ENCODE peak calls at places on chromosomes 16 and 17, in six cellular contexts. B is OCI-LY7, N is AG04450, K is pancreas, G is A549, T is body of pancreas. H is an unnamed sample.

GRCh38 chr17:15966183-15966878 is 21.4 kb downstream of the ADORA2B start:
- DNase-seq in B (no peak), G (no peak), N (no peak), T (peak), K (no peak), H (peak)

GRCh38 chr17:80168371-80168770 is 1.5 kb upstream of the CARD14 start:
- DNase-seq in G (no peak), K (no peak), B (no peak), N (no peak), T (no peak), H (no peak)

GRCh38 chr17:38604479-38605229 is 1.1 kb downstream of the SRCIN1 start:
- DNase-seq in G (peak), T (no peak), K (peak), N (no peak), B (peak), H (no peak)

GRCh38 chr17:80830020-80830780 is 161.4 kb upstream of the CHMP6 start:
- DNase-seq in G (no peak), T (no peak), B (no peak), K (no peak), N (no peak), H (no peak)

GRCh38 chr17:36495076-36495578 is 8.6 kb downstream of the ZNHIT3 start:
- DNase-seq in K (no peak), G (no peak), B (no peak), T (no peak), N (no peak), H (no peak)

GRCh38 chr17:77829871-77830799 is 128.4 kb upstream of the TNRC6C start:
- DNase-seq in K (no peak), B (no peak), T (peak), G (no peak), N (peak), H (no peak)

GRCh38 chr16:20918486-20919239 is 18.1 kb downstream of the LYRM1 start:
- DNase-seq in T (peak), G (no peak), K (no peak), N (no peak), B (no peak), H (peak)

GRCh38 chr17:4788159-4788806 is 481 bp upstream of the GLTPD2 start:
- DNase-seq in G (no peak), K (peak), T (no peak), N (no peak), B (no peak), H (no peak)

GRCh38 chr16:85645021-85645589 is 32.0 kb downstream of the GSE1 start:
- DNase-seq in G (no peak), B (no peak), K (no peak), T (no peak), N (no peak), H (peak)

GRCh38 chr17:37301288-37301687 is 74.5 kb upstream of the C17orf78 start:
- DNase-seq in K (no peak), G (peak), B (no peak), N (no peak), T (peak), H (peak)

GRCh38 chr16:55502801-55503366 is 6.0 kb upstream of the LPCAT2 start:
- DNase-seq in K (peak), T (peak), B (no peak), N (peak), G (peak), H (no peak)

GRCh38 chr17:79612468-79613194 is 1.8 kb upstream of the RBFOX3 start:
- DNase-seq in T (peak), G (peak), N (no peak), K (peak), B (peak), H (no peak)

GRCh38 chr17:39648876-39649430 is 12.0 kb downstream of the STARD3 start:
- DNase-seq in T (no peak), G (no peak), N (peak), K (no peak), B (no peak), H (no peak)

GRCh38 chr17:8766731-8767130 is 8.4 kb upstream of the SPDYE4 start:
- DNase-seq in K (no peak), N (no peak), G (no peak), B (no peak), T (no peak), H (peak)

GRCh38 chr17:63082273-63082861 is 116.3 kb downstream of the TANC2 start:
- DNase-seq in G (peak), K (no peak), B (no peak), T (no peak), N (peak), H (peak)

GRCh38 chr16:56463153-56463552 is 11.8 kb downstream of the OGFOD1 start:
- DNase-seq in G (no peak), T (no peak), K (no peak), N (no peak), B (no peak), H (no peak)

GRCh38 chr17:38881600-38882191 is 11.8 kb downstream of the LASP1 start:
- DNase-seq in N (no peak), B (peak), K (peak), T (peak), G (peak), H (no peak)

GRCh38 chr17:56929362-56929969 is 15.6 kb upstream of the TRIM25 start:
- DNase-seq in B (peak), T (no peak), K (no peak), G (peak), N (no peak), H (no peak)

GRCh38 chr16:49510141-49510540 is 136.5 kb downstream of the C16orf78 start:
- DNase-seq in B (no peak), G (no peak), N (no peak), T (no peak), K (no peak), H (no peak)

GRCh38 chr16:5041604-5042133 is 7.9 kb upstream of the NAGPA start:
- DNase-seq in N (no peak), G (no peak), T (no peak), B (no peak), K (peak), H (peak)

GRCh38 chr16:13379266-13379665 is 477.9 kb downstream of the SHISA9 start:
- DNase-seq in B (no peak), N (no peak), T (no peak), G (no peak), K (no peak), H (no peak)

GRCh38 chr16:87002717-87003413 is 314.3 kb downstream of the C16orf95 start:
- DNase-seq in G (no peak), K (no peak), T (no peak), B (no peak), N (no peak), H (no peak)

GRCh38 chr17:50785942-50786570 is 18.7 kb upstream of the ANKRD40CL start:
- DNase-seq in G (no peak), B (no peak), K (no peak), T (peak), N (peak), H (peak)

GRCh38 chr17:78939615-78940014 is 14.4 kb upstream of the TIMP2 start:
- DNase-seq in T (no peak), N (no peak), G (no peak), K (no peak), B (no peak), H (no peak)

GRCh38 chr17:59160203-59161025 is 4.9 kb downstream of the PRR11 start:
- DNase-seq in G (no peak), N (no peak), B (no peak), T (no peak), K (no peak), H (no peak)

GRCh38 chr16:86542756-86543750 is 12.0 kb downstream of the MTHFSD start:
- DNase-seq in G (no peak), K (no peak), T (no peak), N (no peak), B (no peak), H (no peak)

GRCh38 chr17:60678118-60678444 is 430 bp downstream of the BCAS3 start:
- DNase-seq in N (no peak), B (no peak), K (no peak), T (no peak), G (no peak), H (no peak)

GRCh38 chr17:1110844-1111598 is 68.8 kb downstream of the ABR start:
- DNase-seq in B (no peak), G (peak), K (peak), T (peak), N (peak), H (peak)

GRCh38 chr16:2663553-2664521 is 18.5 kb upstream of the KCTD5 start:
- DNase-seq in B (no peak), N (no peak), T (no peak), K (no peak), G (no peak), H (peak)

GRCh38 chr16:51880776-51881175 is 666.2 kb downstream of the TOX3 start:
- DNase-seq in B (no peak), T (no peak), K (no peak), N (peak), G (peak), H (peak)

DNA sequence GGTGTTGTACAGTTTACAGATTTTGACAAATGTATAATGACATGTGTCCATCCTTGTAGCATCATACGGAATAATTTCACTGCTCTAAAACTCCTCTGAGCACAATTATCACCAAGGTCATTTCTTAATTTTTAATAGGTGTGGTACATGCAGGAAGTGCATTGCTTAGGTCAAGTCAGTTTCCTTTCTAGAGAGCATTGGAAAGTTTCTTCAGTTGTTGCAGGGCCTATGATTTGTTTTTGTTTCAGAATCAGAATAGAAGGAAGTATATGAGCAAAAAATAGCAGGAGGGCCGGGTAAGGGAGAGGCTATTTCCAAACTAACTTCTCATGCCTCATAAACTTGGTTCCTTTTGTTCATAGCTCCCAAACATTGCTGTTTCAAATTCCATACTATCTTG is 24.0 kb upstream of the SLFN5 start:
- DNase-seq in N (no peak), K (no peak), B (no peak), T (no peak), G (no peak), H (no peak)
- H3K4me3 ChIP-seq in N (no peak), K (no peak), B (no peak), T (no peak), G (no peak), H (no peak)

GRCh38 chr16:67149276-67150057 is 1.3 kb downstream of the B3GNT9 start:
- DNase-seq in K (peak), B (no peak), G (no peak), T (no peak), N (no peak), H (no peak)
- TF ChIP-seq CTCF in K (no peak), B (no peak), G (no peak), T (no peak), N (no peak), H (no peak)

DNA sequence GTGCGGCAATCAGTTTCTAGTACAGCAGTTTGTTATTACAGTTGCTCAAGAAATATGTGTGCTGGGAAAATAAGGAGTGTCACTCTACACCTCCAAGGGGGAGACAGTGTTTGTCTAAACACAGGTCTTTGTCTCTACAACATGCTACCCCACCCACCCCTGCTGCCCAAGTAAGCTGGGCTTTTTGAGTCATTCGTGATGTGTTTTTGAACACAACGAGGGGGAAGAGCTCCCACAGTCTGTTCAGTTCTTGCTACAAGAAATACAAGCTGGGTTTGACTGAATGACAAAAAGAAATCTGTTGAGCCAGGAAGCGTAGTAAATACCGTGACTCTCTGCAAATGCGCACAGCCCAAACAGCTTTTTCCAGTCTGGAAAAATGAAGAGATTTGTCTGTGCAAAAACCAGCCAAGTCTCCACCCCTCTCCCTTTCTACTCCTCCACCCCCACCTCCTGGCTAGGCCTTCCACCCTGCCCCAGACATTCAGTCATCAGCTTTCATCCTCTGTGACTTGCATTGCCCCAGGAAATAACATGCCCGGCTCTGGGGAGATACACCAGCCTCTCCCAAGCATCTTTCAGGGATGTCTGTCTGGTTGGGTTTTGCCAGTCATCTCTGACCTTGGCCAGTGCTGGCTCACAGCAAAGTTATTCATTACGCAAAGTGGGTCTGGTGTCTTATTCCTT is 25.7 kb downstream of the CHD9 start:
- DNase-seq in K (no peak), G (peak), B (no peak), T (peak), N (peak), H (peak)
- H3K4me3 ChIP-seq in K (no peak), G (peak), B (no peak), T (no peak), N (peak), H (no peak)

GRCh38 chr17:17028878-17029535 is 13.2 kb upstream of the MPRIP start:
- DNase-seq in B (no peak), T (no peak), N (no peak), K (no peak), G (peak), H (no peak)
- TF ChIP-seq CTCF in B (no peak), T (no peak), N (no peak), K (no peak), G (no peak), H (no peak)

DNA sequence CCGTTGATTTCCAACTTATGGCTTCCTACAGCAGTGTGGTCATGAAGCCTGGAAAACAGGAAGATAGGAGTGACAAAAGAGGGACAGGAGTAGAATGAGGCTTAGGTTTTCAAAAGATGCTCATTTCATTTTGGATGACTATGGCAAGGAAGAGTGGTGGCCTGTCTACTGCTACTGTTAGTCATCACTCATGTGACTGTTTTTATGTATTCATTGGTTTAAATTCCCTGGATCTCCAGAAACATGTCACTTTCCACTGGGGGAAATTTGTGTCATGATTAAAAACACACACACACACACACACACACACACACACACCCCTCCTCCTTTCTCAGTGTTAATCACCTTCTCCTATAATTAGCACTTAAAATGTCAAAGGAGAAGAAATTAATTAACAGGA is 1.1 kb upstream of the CYLD start:
- DNase-seq in G (no peak), B (no peak), K (no peak), T (no peak), N (no peak), H (peak)
- H3K4me3 ChIP-seq in G (no peak), B (no peak), K (no peak), T (no peak), N (no peak), H (peak)

H was measured in epithelial cell of esophagus.